ENCODE peak calls at places on chromosomes 13 and 19, in six cellular contexts. G, Q, N, I, S and U are unnamed samples.

GRCh38 chr13:83890358-83890757 is 8.1 kb upstream of the SLITRK1 start:
- DNase-seq in G (no peak), Q (no peak), N (no peak), I (no peak), S (no peak), U (no peak)

GRCh38 chr19:50664204-50664603 is 15.0 kb downstream of the C19orf81 start:
- DNase-seq in G (no peak), Q (no peak), N (no peak), I (no peak), S (no peak), U (no peak)

GRCh38 chr13:113938716-113939115 is 35.2 kb downstream of the C13orf46 start:
- DNase-seq in G (no peak), Q (no peak), N (peak; percentile 13), I (no peak), S (no peak), U (no peak)

GRCh38 chr19:1262687-1263123 is 6.4 kb upstream of the CIRBP start:
- DNase-seq in G (no peak), Q (no peak), N (no peak), I (no peak), S (no peak), U (no peak)

GRCh38 chr19:45781282-45782161 is 768 bp downstream of the DMPK start:
- DNase-seq in G (peak; percentile 43), Q (no peak), N (peak; percentile 82), I (no peak), S (no peak), U (no peak)

GRCh38 chr19:36093687-36094086 is 17.3 kb upstream of the OVOL3 start:
- DNase-seq in G (no peak), Q (no peak), N (no peak), I (no peak), S (no peak), U (no peak)

GRCh38 chr19:42254083-42254849 is 662 bp downstream of the ERF start:
- DNase-seq in G (peak; percentile 83), Q (no peak), N (no peak), I (peak; percentile 72), S (no peak), U (peak; percentile 63)

GRCh38 chr13:70253834-70254233 is 145.6 kb upstream of the KLHL1 start:
- DNase-seq in G (no peak), Q (no peak), N (peak; percentile 36), I (no peak), S (no peak), U (no peak)

GRCh38 chr19:39780894-39781293 is 2.2 kb downstream of the LEUTX start:
- DNase-seq in G (no peak), Q (no peak), N (no peak), I (no peak), S (no peak), U (no peak)

GRCh38 chr13:94054159-94054558 is 425.3 kb downstream of the DCT start:
- DNase-seq in G (no peak), Q (no peak), N (no peak), I (no peak), S (no peak), U (no peak)

GRCh38 chr13:83618966-83619365 is 263.3 kb downstream of the SLITRK1 start:
- DNase-seq in G (no peak), Q (no peak), N (peak; percentile 51), I (no peak), S (no peak), U (peak; percentile 4)

GRCh38 chr13:102091231-102091630 is 310.6 kb downstream of the FGF14 start:
- DNase-seq in G (no peak), Q (no peak), N (no peak), I (no peak), S (no peak), U (no peak)

GRCh38 chr19:2239771-2240770 is 3.4 kb downstream of the SF3A2 start:
- DNase-seq in G (no peak), Q (no peak), N (no peak), I (no peak), S (peak; percentile 33), U (no peak)

GRCh38 chr19:48819366-48819816 is 8.6 kb upstream of the BCAT2 start:
- DNase-seq in G (peak; percentile 85), Q (peak; percentile 49), N (peak; percentile 32), I (peak; percentile 93), S (peak; percentile 97), U (peak; percentile 89)

GRCh38 chr13:34344761-34345600 is 527.0 kb downstream of the RFC3 start:
- DNase-seq in G (no peak), Q (no peak), N (peak; percentile 35), I (no peak), S (no peak), U (no peak)

GRCh38 chr13:109345433-109345941 is 440.9 kb downstream of the IRS2 start:
- DNase-seq in G (no peak), Q (no peak), N (no peak), I (no peak), S (peak; percentile 72), U (peak; percentile 19)

GRCh38 chr13:26895081-26895807 is 134.7 kb upstream of the GPR12 start:
- DNase-seq in G (no peak), Q (no peak), N (no peak), I (no peak), S (no peak), U (no peak)

GRCh38 chr13:42804244-42804868 is 23.0 kb downstream of the FAM216B start:
- DNase-seq in G (no peak), Q (no peak), N (no peak), I (no peak), S (no peak), U (no peak)

GRCh38 chr13:78862460-78862859 is 203.5 kb upstream of the OBI1 start:
- DNase-seq in G (no peak), Q (no peak), N (no peak), I (no peak), S (no peak), U (no peak)

GRCh38 chr19:45297674-45298073 is 25.0 kb downstream of the CKM start:
- DNase-seq in G (no peak), Q (no peak), N (no peak), I (no peak), S (no peak), U (no peak)

GRCh38 chr13:49649244-49649962 is 21.1 kb downstream of the ARL11 start:
- DNase-seq in G (no peak), Q (peak; percentile 12), N (no peak), I (no peak), S (peak; percentile 44), U (peak; percentile 40)

GRCh38 chr13:43629691-43630480 is 156.9 kb downstream of the ENOX1 start:
- DNase-seq in G (no peak), Q (no peak), N (no peak), I (no peak), S (peak; percentile 40), U (no peak)

GRCh38 chr13:36815069-36815468 is 4.0 kb upstream of the RFXAP start:
- DNase-seq in G (no peak), Q (no peak), N (no peak), I (no peak), S (no peak), U (no peak)

GRCh38 chr19:32368781-32369180 is 23.4 kb downstream of the ZNF507 start:
- DNase-seq in G (no peak), Q (no peak), N (no peak), I (no peak), S (no peak), U (no peak)

GRCh38 chr13:25927363-25927762 is 124.5 kb downstream of the SHISA2 start:
- DNase-seq in G (no peak), Q (no peak), N (no peak), I (no peak), S (no peak), U (no peak)

GRCh38 chr13:73748404-73748803 is 385.8 kb downstream of the KLF12 start:
- DNase-seq in G (no peak), Q (no peak), N (no peak), I (no peak), S (no peak), U (no peak)

GRCh38 chr19:33904681-33905080 is 108.0 kb downstream of the KCTD15 start:
- DNase-seq in G (no peak), Q (no peak), N (no peak), I (no peak), S (no peak), U (no peak)

GRCh38 chr13:73467103-73467502 is 408.3 kb downstream of the KLF5 start:
- DNase-seq in G (no peak), Q (no peak), N (no peak), I (no peak), S (no peak), U (peak; percentile 17)

GRCh38 chr13:95530178-95530577 is 22.3 kb upstream of the CLDN10 start:
- DNase-seq in G (no peak), Q (peak; percentile 43), N (no peak), I (peak; percentile 72), S (peak; percentile 11), U (peak; percentile 23)

GRCh38 chr13:75675421-75675820 is 39.3 kb downstream of the LMO7 start:
- DNase-seq in G (no peak), Q (no peak), N (no peak), I (no peak), S (peak; percentile 55), U (peak; percentile 19)

GRCh38 chr19:46416077-46416709 is 2.8 kb upstream of the CCDC8 start:
- DNase-seq in G (peak; percentile 90), Q (peak; percentile 36), N (peak; percentile 52), I (peak; percentile 78), S (peak; percentile 76), U (peak; percentile 93)

GRCh38 chr19:18483119-18483518 is 38.8 kb downstream of the ELL start:
- DNase-seq in G (no peak), Q (no peak), N (no peak), I (no peak), S (no peak), U (no peak)

GRCh38 chr19:33040994-33041827 is 23.5 kb downstream of the RHPN2 start:
- DNase-seq in G (no peak), Q (no peak), N (no peak), I (no peak), S (peak; percentile 29), U (no peak)

GRCh38 chr13:30119476-30119875 is 187.9 kb downstream of the KATNAL1 start:
- DNase-seq in G (peak; percentile 62), Q (no peak), N (no peak), I (no peak), S (peak; percentile 94), U (peak; percentile 82)